ENCODE peak calls at places on chromosomes 12 and 14, in six cellular contexts. One of them, this sample, is unnamed.

GRCh38 chr14:23478109-23478698 is 8.7 kb downstream of the NGDN start:
- DNase-seq in HFFc6: peak; percentile 43
- DNase-seq in psoas muscle: peak; percentile 46
- DNase-seq in foreskin fibroblast: peak; percentile 44
- DNase-seq in uterus: peak; percentile 44
- DNase-seq in kidney: no peak
- DNase-seq in this sample: peak; percentile 43

GRCh38 chr12:60225216-60226000 is 629.6 kb downstream of the SLC16A7 start:
- DNase-seq in HFFc6: no peak
- DNase-seq in psoas muscle: no peak
- DNase-seq in foreskin fibroblast: no peak
- DNase-seq in uterus: no peak
- DNase-seq in kidney: no peak
- DNase-seq in this sample: no peak

GRCh38 chr12:123715151-123715676 is 3.1 kb downstream of the ATP6V0A2 start:
- DNase-seq in HFFc6: no peak
- DNase-seq in psoas muscle: no peak
- DNase-seq in foreskin fibroblast: no peak
- DNase-seq in uterus: no peak
- DNase-seq in kidney: no peak
- DNase-seq in this sample: no peak

GRCh38 chr14:95895720-95896119 is 19.1 kb downstream of the TUNAR start:
- DNase-seq in HFFc6: no peak
- DNase-seq in psoas muscle: no peak
- DNase-seq in foreskin fibroblast: no peak
- DNase-seq in uterus: no peak
- DNase-seq in kidney: no peak
- DNase-seq in this sample: no peak

GRCh38 chr14:76439237-76439775 is 63.4 kb downstream of the ESRRB start:
- DNase-seq in HFFc6: no peak
- DNase-seq in psoas muscle: no peak
- DNase-seq in foreskin fibroblast: no peak
- DNase-seq in uterus: no peak
- DNase-seq in kidney: no peak
- DNase-seq in this sample: no peak

GRCh38 chr12:24742378-24742777 is 206.5 kb downstream of the BCAT1 start:
- DNase-seq in HFFc6: no peak
- DNase-seq in psoas muscle: peak; percentile 22
- DNase-seq in foreskin fibroblast: no peak
- DNase-seq in uterus: no peak
- DNase-seq in kidney: no peak
- DNase-seq in this sample: no peak

GRCh38 chr12:12786716-12787601 is 1.5 kb downstream of the APOLD1 start:
- DNase-seq in HFFc6: peak; percentile 75
- DNase-seq in psoas muscle: peak; percentile 81
- DNase-seq in foreskin fibroblast: peak; percentile 84
- DNase-seq in uterus: peak; percentile 81
- DNase-seq in kidney: peak; percentile 92
- DNase-seq in this sample: no peak

GRCh38 chr14:55936691-55937090 is 181.5 kb upstream of the PELI2 start:
- DNase-seq in HFFc6: no peak
- DNase-seq in psoas muscle: no peak
- DNase-seq in foreskin fibroblast: no peak
- DNase-seq in uterus: no peak
- DNase-seq in kidney: no peak
- DNase-seq in this sample: no peak

GRCh38 chr12:27970391-27970980 is 2.0 kb downstream of the PTHLH start:
- DNase-seq in HFFc6: no peak
- DNase-seq in psoas muscle: peak; percentile 36
- DNase-seq in foreskin fibroblast: no peak
- DNase-seq in uterus: peak; percentile 18
- DNase-seq in kidney: peak; percentile 75
- DNase-seq in this sample: no peak

GRCh38 chr14:52875707-52876106 is 75.1 kb downstream of the FERMT2 start:
- DNase-seq in HFFc6: no peak
- DNase-seq in psoas muscle: no peak
- DNase-seq in foreskin fibroblast: no peak
- DNase-seq in uterus: no peak
- DNase-seq in kidney: no peak
- DNase-seq in this sample: peak; percentile 34

GRCh38 chr12:116276433-116277216 is 868 bp downstream of the MED13L start:
- DNase-seq in HFFc6: peak; percentile 60
- DNase-seq in psoas muscle: peak; percentile 78
- DNase-seq in foreskin fibroblast: peak; percentile 47
- DNase-seq in uterus: peak; percentile 73
- DNase-seq in kidney: peak; percentile 89
- DNase-seq in this sample: peak; percentile 33
- TF ChIP-seq CTCF in HFFc6: no peak
- TF ChIP-seq CTCF in psoas muscle: no peak
- TF ChIP-seq CTCF in foreskin fibroblast: peak; percentile 27
- TF ChIP-seq CTCF in uterus: no peak
- TF ChIP-seq CTCF in kidney: no peak
- TF ChIP-seq CTCF in this sample: no peak

GRCh38 chr12:121628536-121628935 is 2.2 kb downstream of the ORAI1 start:
- DNase-seq in HFFc6: no peak
- DNase-seq in psoas muscle: no peak
- DNase-seq in foreskin fibroblast: no peak
- DNase-seq in uterus: no peak
- DNase-seq in kidney: no peak
- DNase-seq in this sample: no peak

GRCh38 chr12:121630791-121631190 is 4.5 kb downstream of the ORAI1 start:
- DNase-seq in HFFc6: no peak
- DNase-seq in psoas muscle: no peak
- DNase-seq in foreskin fibroblast: no peak
- DNase-seq in uterus: no peak
- DNase-seq in kidney: no peak
- DNase-seq in this sample: no peak

GRCh38 chr12:121626087-121626852 is at the start of gene ORAI1:
- DNase-seq in HFFc6: peak; percentile 91
- DNase-seq in psoas muscle: peak; percentile 99
- DNase-seq in foreskin fibroblast: peak; percentile 96
- DNase-seq in uterus: peak; percentile 96
- DNase-seq in kidney: peak; percentile 99
- DNase-seq in this sample: peak; percentile 86

GRCh38 chr12:121628037-121628436 is 1.7 kb downstream of the ORAI1 start:
- DNase-seq in HFFc6: no peak
- DNase-seq in psoas muscle: no peak
- DNase-seq in foreskin fibroblast: no peak
- DNase-seq in uterus: no peak
- DNase-seq in kidney: no peak
- DNase-seq in this sample: no peak

DNA sequence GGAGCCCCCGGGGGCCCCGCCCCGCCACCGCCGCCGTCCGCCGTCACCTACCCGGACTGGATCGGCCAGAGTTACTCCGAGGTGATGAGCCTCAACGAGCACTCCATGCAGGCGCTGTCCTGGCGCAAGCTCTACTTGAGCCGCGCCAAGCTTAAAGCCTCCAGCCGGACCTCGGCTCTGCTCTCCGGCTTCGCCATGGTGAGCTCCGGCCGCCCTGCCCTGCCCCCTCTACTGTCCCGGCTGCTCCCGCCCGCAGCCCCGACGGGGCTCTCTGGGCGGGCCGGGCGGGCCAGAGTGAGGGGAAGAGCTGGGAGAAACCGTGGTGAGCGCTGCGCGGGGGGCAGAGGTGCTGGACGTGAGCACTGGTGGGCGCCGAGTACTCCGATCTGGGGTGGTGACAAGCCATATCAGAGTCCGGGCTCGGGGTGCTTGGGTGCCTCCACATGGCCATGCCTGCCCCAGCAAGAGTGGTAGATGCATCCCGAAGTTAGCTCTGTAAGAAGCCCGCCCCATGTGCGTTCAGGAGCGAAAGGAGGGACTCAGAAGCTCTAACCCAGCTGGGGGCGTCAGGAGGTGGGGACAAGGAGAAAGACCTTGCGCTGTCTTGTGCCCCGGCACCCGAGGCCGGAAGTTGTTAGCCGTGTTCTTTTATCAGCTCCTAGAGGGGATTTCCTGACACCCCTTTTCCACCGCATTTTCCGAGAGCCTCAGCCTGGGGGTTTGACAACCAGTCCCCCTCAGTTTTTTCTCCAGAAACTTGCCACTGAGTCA is 708 bp downstream of the ORAI1 start:
- DNase-seq in HFFc6: peak; percentile 62
- DNase-seq in psoas muscle: peak; percentile 63
- DNase-seq in foreskin fibroblast: peak; percentile 50
- DNase-seq in uterus: peak; percentile 60
- DNase-seq in kidney: peak; percentile 91
- DNase-seq in this sample: no peak
- TF ChIP-seq CTCF in HFFc6: no peak
- TF ChIP-seq CTCF in psoas muscle: no peak
- TF ChIP-seq CTCF in foreskin fibroblast: no peak
- TF ChIP-seq CTCF in uterus: no peak
- TF ChIP-seq CTCF in kidney: no peak
- TF ChIP-seq CTCF in this sample: no peak

GRCh38 chr12:124964251-124964650 is 24.7 kb downstream of the DHX37 start:
- DNase-seq in HFFc6: no peak
- DNase-seq in psoas muscle: no peak
- DNase-seq in foreskin fibroblast: no peak
- DNase-seq in uterus: no peak
- DNase-seq in kidney: no peak
- DNase-seq in this sample: no peak
- TF ChIP-seq CTCF in HFFc6: no peak
- TF ChIP-seq CTCF in psoas muscle: no peak
- TF ChIP-seq CTCF in foreskin fibroblast: no peak
- TF ChIP-seq CTCF in uterus: no peak
- TF ChIP-seq CTCF in kidney: no peak
- TF ChIP-seq CTCF in this sample: no peak

GRCh38 chr12:96698521-96698920 is 208.5 kb upstream of the NEDD1 start:
- DNase-seq in HFFc6: no peak
- DNase-seq in psoas muscle: no peak
- DNase-seq in foreskin fibroblast: no peak
- DNase-seq in uterus: no peak
- DNase-seq in kidney: no peak
- DNase-seq in this sample: no peak
- TF ChIP-seq CTCF in HFFc6: peak; percentile 68
- TF ChIP-seq CTCF in psoas muscle: no peak
- TF ChIP-seq CTCF in foreskin fibroblast: peak; percentile 7
- TF ChIP-seq CTCF in uterus: no peak
- TF ChIP-seq CTCF in kidney: no peak
- TF ChIP-seq CTCF in this sample: no peak

This sample was measured in omental fat pad.